ENCODE peak calls at places on chromosomes 7 and 10, in seven cellular contexts. One of them, this sample, is unnamed.

GRCh38 chr10:99958287-99958686 is 51.5 kb downstream of the DNMBP start:
- DNase-seq in AG08395: no peak
- DNase-seq in NAMALWA: no peak
- DNase-seq in nephron progenitor cell: no peak
- DNase-seq in aorta: no peak
- DNase-seq in activated T-cell treated with anti-CD3 and anti-CD28 coated beads, Interleukin-2, amount 50 U/mL, for 1 hour: no peak
- DNase-seq in memory B cell: no peak
- DNase-seq in this sample: no peak

GRCh38 chr10:33132626-33133025 is 174.6 kb upstream of the ITGB1 start:
- DNase-seq in nephron progenitor cell: no peak
- DNase-seq in aorta: no peak
- DNase-seq in AG08395: no peak
- DNase-seq in NAMALWA: peak
- DNase-seq in activated T-cell treated with anti-CD3 and anti-CD28 coated beads, Interleukin-2, amount 50 U/mL, for 1 hour: no peak
- DNase-seq in memory B cell: peak
- DNase-seq in this sample: no peak

GRCh38 chr7:150745868-150746267 is 8.7 kb downstream of the GIMAP5 start:
- DNase-seq in memory B cell: no peak
- DNase-seq in nephron progenitor cell: no peak
- DNase-seq in aorta: no peak
- DNase-seq in AG08395: no peak
- DNase-seq in activated T-cell treated with anti-CD3 and anti-CD28 coated beads, Interleukin-2, amount 50 U/mL, for 1 hour: no peak
- DNase-seq in NAMALWA: no peak
- DNase-seq in this sample: no peak

GRCh38 chr7:90709501-90710465 is 113.7 kb downstream of the CDK14 start:
- DNase-seq in memory B cell: peak
- DNase-seq in NAMALWA: peak
- DNase-seq in activated T-cell treated with anti-CD3 and anti-CD28 coated beads, Interleukin-2, amount 50 U/mL, for 1 hour: no peak
- DNase-seq in nephron progenitor cell: no peak
- DNase-seq in AG08395: peak
- DNase-seq in aorta: no peak
- DNase-seq in this sample: no peak

GRCh38 chr10:111384556-111384955 is 307.7 kb downstream of the ADRA2A start:
- DNase-seq in aorta: no peak
- DNase-seq in activated T-cell treated with anti-CD3 and anti-CD28 coated beads, Interleukin-2, amount 50 U/mL, for 1 hour: no peak
- DNase-seq in NAMALWA: no peak
- DNase-seq in AG08395: peak
- DNase-seq in nephron progenitor cell: no peak
- DNase-seq in memory B cell: no peak
- DNase-seq in this sample: no peak

GRCh38 chr10:113991091-113991860 is 52.4 kb upstream of the ADRB1 start:
- DNase-seq in activated T-cell treated with anti-CD3 and anti-CD28 coated beads, Interleukin-2, amount 50 U/mL, for 1 hour: no peak
- DNase-seq in NAMALWA: no peak
- DNase-seq in AG08395: no peak
- DNase-seq in nephron progenitor cell: no peak
- DNase-seq in memory B cell: no peak
- DNase-seq in aorta: no peak
- DNase-seq in this sample: no peak

GRCh38 chr10:13306103-13306502 is 6.2 kb upstream of the PHYH start:
- DNase-seq in nephron progenitor cell: no peak
- DNase-seq in memory B cell: no peak
- DNase-seq in aorta: no peak
- DNase-seq in NAMALWA: no peak
- DNase-seq in AG08395: no peak
- DNase-seq in activated T-cell treated with anti-CD3 and anti-CD28 coated beads, Interleukin-2, amount 50 U/mL, for 1 hour: no peak
- DNase-seq in this sample: no peak

GRCh38 chr10:71527135-71527534 is 130.4 kb downstream of the CDH23 start:
- DNase-seq in memory B cell: no peak
- DNase-seq in AG08395: no peak
- DNase-seq in NAMALWA: no peak
- DNase-seq in activated T-cell treated with anti-CD3 and anti-CD28 coated beads, Interleukin-2, amount 50 U/mL, for 1 hour: no peak
- DNase-seq in aorta: no peak
- DNase-seq in nephron progenitor cell: peak
- DNase-seq in this sample: peak

GRCh38 chr10:5591336-5591824 is 66.6 kb downstream of the CALML3 start:
- DNase-seq in nephron progenitor cell: no peak
- DNase-seq in AG08395: no peak
- DNase-seq in activated T-cell treated with anti-CD3 and anti-CD28 coated beads, Interleukin-2, amount 50 U/mL, for 1 hour: no peak
- DNase-seq in NAMALWA: no peak
- DNase-seq in memory B cell: no peak
- DNase-seq in aorta: peak
- DNase-seq in this sample: peak

This sample was measured in Right ventricle myocardium inferior.